ENCODE peak calls at places on chromosome 3, in four cellular contexts. L, E, G and F are unnamed samples.

GRCh38 chr3:175266478-175266877 is 407.3 kb downstream of the NAALADL2 start:
- DNase-seq in L (no peak), E (peak), G (no peak), F (no peak)

GRCh38 chr3:187368251-187368733 is at the start of gene RTP4:
- DNase-seq in L (no peak), E (peak), G (peak), F (no peak)

GRCh38 chr3:130759692-130760338 is 13.2 kb upstream of the PIK3R4 start:
- DNase-seq in L (peak), E (peak), G (no peak), F (peak)

GRCh38 chr3:385151-385550 is 188.6 kb downstream of the CHL1 start:
- DNase-seq in L (no peak), E (no peak), G (no peak), F (no peak)

GRCh38 chr3:38957296-38957695 is 94.4 kb downstream of the SCN11A start:
- DNase-seq in L (no peak), E (no peak), G (no peak), F (no peak)

GRCh38 chr3:109353057-109353456 is 15.7 kb upstream of the DPPA4 start:
- DNase-seq in L (no peak), E (no peak), G (no peak), F (no peak)

GRCh38 chr3:53478921-53479664 is 15.3 kb upstream of the CACNA1D start:
- DNase-seq in L (no peak), E (no peak), G (no peak), F (no peak)

GRCh38 chr3:105835606-105836005 is 33.2 kb downstream of the CBLB start:
- DNase-seq in L (no peak), E (no peak), G (no peak), F (no peak)

GRCh38 chr3:99339222-99339621 is 299.2 kb upstream of the COL8A1 start:
- DNase-seq in L (no peak), E (no peak), G (no peak), F (no peak)

GRCh38 chr3:137792633-137793271 is 28.6 kb downstream of the SOX14 start:
- DNase-seq in L (peak), E (no peak), G (no peak), F (no peak)

GRCh38 chr3:156633335-156633734 is 41.1 kb upstream of the TIPARP start:
- DNase-seq in L (no peak), E (peak), G (peak), F (peak)

GRCh38 chr3:50156991-50157493 is 1.9 kb downstream of the SEMA3F start:
- DNase-seq in L (peak), E (no peak), G (no peak), F (no peak)
- H3K4me3 ChIP-seq in L (peak), E (peak), G (peak), F (peak)

GRCh38 chr3:114718071-114718896 is 424.5 kb downstream of the TIGIT start:
- DNase-seq in L (no peak), E (no peak), G (no peak), F (no peak)

GRCh38 chr3:114716916-114717315 is 423.1 kb downstream of the TIGIT start:
- DNase-seq in L (no peak), E (no peak), G (no peak), F (no peak)

GRCh38 chr3:114721864-114722263 is 425.2 kb downstream of the ZBTB20 start:
- DNase-seq in L (no peak), E (no peak), G (no peak), F (no peak)

GRCh38 chr3:114721209-114721608 is 425.9 kb downstream of the ZBTB20 start:
- DNase-seq in L (no peak), E (no peak), G (no peak), F (no peak)

GRCh38 chr3:114718897-114719208 is 425.0 kb downstream of the TIGIT start:
- DNase-seq in L (no peak), E (no peak), G (no peak), F (no peak)
- H3K4me3 ChIP-seq in L (no peak), E (no peak), G (no peak), F (no peak)

GRCh38 chr3:80889643-80890042 is 871.8 kb downstream of the GBE1 start:
- DNase-seq in L (no peak), E (no peak), G (no peak), F (no peak)

GRCh38 chr3:80890571-80890970 is 870.9 kb downstream of the GBE1 start:
- DNase-seq in L (no peak), E (no peak), G (no peak), F (no peak)
- H3K4me3 ChIP-seq in L (no peak), E (no peak), G (no peak), F (no peak)

GRCh38 chr3:125149462-125149861 is 63.1 kb downstream of the SLC12A8 start:
- DNase-seq in L (no peak), E (no peak), G (no peak), F (no peak)

GRCh38 chr3:125154110-125154509 is 58.4 kb downstream of the SLC12A8 start:
- DNase-seq in L (no peak), E (no peak), G (no peak), F (no peak)

GRCh38 chr3:125150525-125151436 is 61.8 kb downstream of the SLC12A8 start:
- DNase-seq in L (peak), E (no peak), G (no peak), F (no peak)

GRCh38 chr3:125151437-125151806 is 61.1 kb downstream of the SLC12A8 start:
- DNase-seq in L (no peak), E (no peak), G (no peak), F (no peak)

GRCh38 chr3:125151916-125152315 is 60.6 kb downstream of the SLC12A8 start:
- DNase-seq in L (no peak), E (peak), G (no peak), F (no peak)
- H3K4me3 ChIP-seq in L (no peak), E (no peak), G (no peak), F (no peak)

GRCh38 chr3:6417174-6417573 is 443.7 kb upstream of the GRM7 start:
- DNase-seq in L (no peak), E (no peak), G (no peak), F (no peak)
- H3K4me3 ChIP-seq in L (no peak), E (no peak), G (no peak), F (no peak)

DNA sequence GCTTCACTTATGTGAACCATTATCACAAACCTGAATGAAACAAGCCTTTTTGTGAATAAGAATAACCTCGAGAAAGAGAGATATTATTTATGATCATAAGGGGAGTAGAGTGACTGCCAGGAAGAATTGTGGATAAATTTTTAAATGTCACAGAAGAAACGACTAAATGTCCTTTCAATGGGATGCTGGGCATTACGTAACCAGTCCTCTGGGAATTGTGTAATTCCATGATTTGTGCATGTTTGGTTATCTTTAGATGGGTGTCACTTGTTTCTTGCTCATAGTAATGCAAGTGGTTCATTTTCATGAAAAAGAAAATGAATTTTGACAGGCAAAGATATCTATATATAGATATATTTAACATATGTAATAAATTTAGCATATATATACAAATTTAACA is 379.5 kb upstream of the AGTR1 start:
- DNase-seq in L (no peak), E (no peak), G (no peak), F (no peak)
- H3K4me3 ChIP-seq in L (no peak), E (no peak), G (no peak), F (no peak)

GRCh38 chr3:62585861-62586260 is 212.5 kb upstream of the FEZF2 start:
- DNase-seq in L (no peak), E (no peak), G (no peak), F (no peak)
- H3K4me3 ChIP-seq in L (no peak), E (no peak), G (no peak), F (no peak)

GRCh38 chr3:147370316-147370715 is 36.0 kb downstream of the ZIC4 start:
- DNase-seq in L (no peak), E (no peak), G (no peak), F (no peak)
- H3K4me3 ChIP-seq in L (no peak), E (peak), G (no peak), F (no peak)

GRCh38 chr3:185820973-185821758 is 3.7 kb downstream of the IGF2BP2 start:
- DNase-seq in L (peak), E (peak), G (no peak), F (no peak)
- H3K4me3 ChIP-seq in L (peak), E (peak), G (no peak), F (peak)